ENCODE peak calls at places on chromosomes 3 and 15, in four cellular contexts. One of them, this sample, is unnamed.

GRCh38 chr3:189685854-189686253 is 54.7 kb downstream of the TP63 start:
- DNase-seq in fibroblast of lung: peak; percentile 87
- DNase-seq in small intestine: no peak
- DNase-seq in H9: no peak
- DNase-seq in this sample: no peak

GRCh38 chr3:53156368-53156834 is 4.6 kb upstream of the PRKCD start:
- DNase-seq in H9: peak; percentile 56
- DNase-seq in small intestine: peak; percentile 73
- DNase-seq in fibroblast of lung: peak; percentile 16
- DNase-seq in this sample: peak; percentile 34

GRCh38 chr3:195236801-195237570 is 34.0 kb downstream of the XXYLT1 start:
- DNase-seq in H9: no peak
- DNase-seq in small intestine: no peak
- DNase-seq in fibroblast of lung: no peak
- DNase-seq in this sample: no peak

GRCh38 chr3:101531473-101532086 is 18.6 kb upstream of the SENP7 start:
- DNase-seq in small intestine: no peak
- DNase-seq in fibroblast of lung: no peak
- DNase-seq in H9: no peak
- DNase-seq in this sample: no peak

GRCh38 chr3:33865133-33865532 is 66.7 kb downstream of the PDCD6IP start:
- DNase-seq in small intestine: no peak
- DNase-seq in H9: no peak
- DNase-seq in fibroblast of lung: no peak
- DNase-seq in this sample: no peak

GRCh38 chr3:69161587-69162196 is 39.3 kb upstream of the LMOD3 start:
- DNase-seq in small intestine: peak; percentile 56
- DNase-seq in H9: no peak
- DNase-seq in fibroblast of lung: peak; percentile 29
- DNase-seq in this sample: no peak

GRCh38 chr3:117622130-117622841 is 912.7 kb downstream of the TUSC7 start:
- DNase-seq in small intestine: no peak
- DNase-seq in fibroblast of lung: peak; percentile 93
- DNase-seq in H9: no peak
- DNase-seq in this sample: no peak

GRCh38 chr3:11434017-11434526 is 161.9 kb downstream of the ATG7 start:
- DNase-seq in H9: no peak
- DNase-seq in fibroblast of lung: peak; percentile 28
- DNase-seq in small intestine: no peak
- DNase-seq in this sample: no peak

GRCh38 chr3:195911946-195912270 is 3.6 kb upstream of the TNK2 start:
- DNase-seq in small intestine: no peak
- DNase-seq in fibroblast of lung: no peak
- DNase-seq in H9: peak; percentile 45
- DNase-seq in this sample: no peak

GRCh38 chr3:12445523-12446240 is 38.6 kb upstream of the TSEN2 start:
- DNase-seq in fibroblast of lung: no peak
- DNase-seq in small intestine: no peak
- DNase-seq in H9: no peak
- DNase-seq in this sample: no peak

GRCh38 chr15:74406992-74407705 is 26.6 kb downstream of the SEMA7A start:
- DNase-seq in fibroblast of lung: peak; percentile 97
- DNase-seq in H9: no peak
- DNase-seq in small intestine: no peak
- DNase-seq in this sample: no peak

GRCh38 chr3:142947352-142947751 is 16.1 kb downstream of the PAQR9 start:
- DNase-seq in fibroblast of lung: no peak
- DNase-seq in small intestine: no peak
- DNase-seq in H9: peak; percentile 56
- DNase-seq in this sample: no peak

GRCh38 chr3:79947469-79947868 is 179.7 kb upstream of the ROBO1 start:
- DNase-seq in small intestine: no peak
- DNase-seq in fibroblast of lung: peak; percentile 28
- DNase-seq in H9: no peak
- DNase-seq in this sample: no peak

GRCh38 chr3:78737988-78738387 is 1029.8 kb downstream of the ROBO1 start:
- DNase-seq in fibroblast of lung: peak; percentile 22
- DNase-seq in small intestine: no peak
- DNase-seq in H9: no peak
- DNase-seq in this sample: no peak

GRCh38 chr3:196419386-196419785 is 12.8 kb downstream of the UBXN7 start:
- DNase-seq in H9: no peak
- DNase-seq in fibroblast of lung: no peak
- DNase-seq in small intestine: no peak
- DNase-seq in this sample: no peak

GRCh38 chr15:67196672-67197363 is 57.6 kb downstream of the AAGAB start:
- DNase-seq in fibroblast of lung: peak; percentile 96
- DNase-seq in H9: no peak
- DNase-seq in small intestine: peak; percentile 86
- DNase-seq in this sample: no peak

GRCh38 chr15:28783466-28783865 is 65.0 kb downstream of the GOLGA6L7 start:
- DNase-seq in H9: no peak
- DNase-seq in fibroblast of lung: no peak
- DNase-seq in small intestine: no peak
- DNase-seq in this sample: no peak

GRCh38 chr3:126340596-126340942 is 16.6 kb downstream of the KLF15 start:
- DNase-seq in fibroblast of lung: no peak
- DNase-seq in small intestine: no peak
- DNase-seq in H9: no peak
- DNase-seq in this sample: no peak

GRCh38 chr15:74790080-74790916 is 8.4 kb downstream of the CSK start:
- DNase-seq in small intestine: peak; percentile 28
- DNase-seq in fibroblast of lung: peak; percentile 94
- DNase-seq in H9: no peak
- DNase-seq in this sample: peak; percentile 64

GRCh38 chr3:78872195-78872594 is 895.6 kb downstream of the ROBO1 start:
- DNase-seq in H9: no peak
- DNase-seq in fibroblast of lung: peak; percentile 68
- DNase-seq in small intestine: no peak
- DNase-seq in this sample: no peak

GRCh38 chr3:138786788-138787276 is 47.9 kb downstream of the PIK3CB start:
- DNase-seq in small intestine: no peak
- DNase-seq in H9: no peak
- DNase-seq in fibroblast of lung: peak; percentile 64
- DNase-seq in this sample: no peak

GRCh38 chr3:178320481-178321352 is 215.5 kb upstream of the KCNMB2 start:
- DNase-seq in small intestine: peak; percentile 89
- DNase-seq in fibroblast of lung: peak; percentile 86
- DNase-seq in H9: no peak
- DNase-seq in this sample: no peak

GRCh38 chr15:25690673-25691543 is 172.2 kb downstream of the ATP10A start:
- DNase-seq in small intestine: no peak
- DNase-seq in H9: no peak
- DNase-seq in fibroblast of lung: peak; percentile 88
- DNase-seq in this sample: no peak

GRCh38 chr15:98812711-98813441 is 164.5 kb downstream of the IGF1R start:
- DNase-seq in fibroblast of lung: no peak
- DNase-seq in H9: no peak
- DNase-seq in small intestine: no peak
- DNase-seq in this sample: no peak

GRCh38 chr3:124282751-124283643 is 291.1 kb upstream of the ROPN1 start:
- DNase-seq in H9: no peak
- DNase-seq in small intestine: no peak
- DNase-seq in fibroblast of lung: peak; percentile 85
- DNase-seq in this sample: no peak

GRCh38 chr15:84818221-84819131 is 1.3 kb downstream of the ALPK3 start:
- DNase-seq in small intestine: no peak
- DNase-seq in H9: peak; percentile 75
- DNase-seq in fibroblast of lung: peak; percentile 39
- DNase-seq in this sample: peak; percentile 53

GRCh38 chr3:120102674-120103073 is 8.4 kb upstream of the GSK3B start:
- DNase-seq in H9: no peak
- DNase-seq in fibroblast of lung: peak; percentile 23
- DNase-seq in small intestine: no peak
- DNase-seq in this sample: peak; percentile 48

GRCh38 chr3:138450181-138450580 is 15.8 kb downstream of the ESYT3 start:
- DNase-seq in small intestine: no peak
- DNase-seq in fibroblast of lung: no peak
- DNase-seq in H9: no peak
- DNase-seq in this sample: no peak

GRCh38 chr15:69098688-69099087 is 61.7 kb upstream of the GLCE start:
- DNase-seq in small intestine: no peak
- DNase-seq in fibroblast of lung: no peak
- DNase-seq in H9: no peak
- DNase-seq in this sample: no peak

GRCh38 chr15:69096197-69096596 is 64.2 kb upstream of the GLCE start:
- DNase-seq in H9: no peak
- DNase-seq in fibroblast of lung: no peak
- DNase-seq in small intestine: no peak
- DNase-seq in this sample: no peak

GRCh38 chr15:69100821-69101220 is 59.6 kb upstream of the GLCE start:
- DNase-seq in fibroblast of lung: no peak
- DNase-seq in H9: no peak
- DNase-seq in small intestine: no peak
- DNase-seq in this sample: no peak

GRCh38 chr15:69104050-69104750 is 56.2 kb upstream of the GLCE start:
- DNase-seq in small intestine: peak; percentile 4
- DNase-seq in H9: no peak
- DNase-seq in fibroblast of lung: no peak
- DNase-seq in this sample: no peak

GRCh38 chr15:69099976-69100375 is 60.5 kb upstream of the GLCE start:
- DNase-seq in small intestine: no peak
- DNase-seq in H9: no peak
- DNase-seq in fibroblast of lung: no peak
- DNase-seq in this sample: no peak
- H3K27me3 ChIP-seq in small intestine: no peaks in the 10 kb centered on the region
- H3K27me3 ChIP-seq in H9: no peaks in the 10 kb centered on the region
- H3K27me3 ChIP-seq in fibroblast of lung: peaks cover 30% of the 10 kb centered on the region
- H3K27me3 ChIP-seq in this sample: no peaks in the 10 kb centered on the region

GRCh38 chr3:194079702-194080172 is 56.2 kb upstream of the HES1 start:
- DNase-seq in fibroblast of lung: no peak
- DNase-seq in H9: no peak
- DNase-seq in small intestine: no peak
- DNase-seq in this sample: no peak
- H3K27me3 ChIP-seq in fibroblast of lung: peaks cover 15% of the 10 kb centered on the region
- H3K27me3 ChIP-seq in H9: no peaks in the 10 kb centered on the region
- H3K27me3 ChIP-seq in small intestine: no peaks in the 10 kb centered on the region
- H3K27me3 ChIP-seq in this sample: no peaks in the 10 kb centered on the region

GRCh38 chr15:90322531-90322930 is 29.6 kb upstream of the ZNF774 start:
- DNase-seq in H9: no peak
- DNase-seq in fibroblast of lung: peak; percentile 43
- DNase-seq in small intestine: no peak
- DNase-seq in this sample: no peak
- H3K27me3 ChIP-seq in H9: no peaks in the 10 kb centered on the region
- H3K27me3 ChIP-seq in fibroblast of lung: no peaks in the 10 kb centered on the region
- H3K27me3 ChIP-seq in small intestine: no peaks in the 10 kb centered on the region
- H3K27me3 ChIP-seq in this sample: no peaks in the 10 kb centered on the region

DNA sequence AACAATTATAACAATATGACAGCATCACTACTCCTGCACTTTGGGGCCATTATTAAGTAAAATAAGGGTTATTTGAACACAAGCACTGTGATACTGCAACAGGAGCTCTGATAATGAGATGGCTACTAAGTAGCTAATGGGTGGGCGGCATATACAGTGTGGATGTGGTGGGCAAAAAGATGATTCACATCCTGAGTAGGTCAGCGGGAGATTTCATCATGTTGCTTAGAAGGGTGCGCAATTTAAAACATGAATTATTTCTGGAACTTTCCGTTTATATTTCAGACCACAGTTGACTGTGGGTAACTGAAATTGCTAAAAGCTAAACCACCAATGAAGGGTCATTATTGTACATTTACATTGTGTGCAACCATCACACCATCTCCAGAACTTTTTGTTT is 42.3 kb downstream of the FBXO22 start:
- DNase-seq in small intestine: no peak
- DNase-seq in H9: no peak
- DNase-seq in fibroblast of lung: peak; percentile 85
- DNase-seq in this sample: no peak
- H3K27me3 ChIP-seq in small intestine: no peaks in the 10 kb centered on the region
- H3K27me3 ChIP-seq in H9: no peaks in the 10 kb centered on the region
- H3K27me3 ChIP-seq in fibroblast of lung: no peaks in the 10 kb centered on the region
- H3K27me3 ChIP-seq in this sample: no peaks in the 10 kb centered on the region

GRCh38 chr3:133694288-133695268 is 32.8 kb upstream of the TOPBP1 start:
- DNase-seq in fibroblast of lung: no peak
- DNase-seq in H9: no peak
- DNase-seq in small intestine: no peak
- DNase-seq in this sample: no peak
- H3K27me3 ChIP-seq in fibroblast of lung: no peaks in the 10 kb centered on the region
- H3K27me3 ChIP-seq in H9: no peaks in the 10 kb centered on the region
- H3K27me3 ChIP-seq in small intestine: no peaks in the 10 kb centered on the region
- H3K27me3 ChIP-seq in this sample: no peaks in the 10 kb centered on the region

GRCh38 chr15:34993877-34994276 is 5.8 kb upstream of the ZNF770 start:
- DNase-seq in small intestine: no peak
- DNase-seq in H9: no peak
- DNase-seq in fibroblast of lung: no peak
- DNase-seq in this sample: no peak
- H3K27me3 ChIP-seq in small intestine: no peaks in the 10 kb centered on the region
- H3K27me3 ChIP-seq in H9: no peaks in the 10 kb centered on the region
- H3K27me3 ChIP-seq in fibroblast of lung: no peaks in the 10 kb centered on the region
- H3K27me3 ChIP-seq in this sample: no peaks in the 10 kb centered on the region

GRCh38 chr3:183181606-183182005 is 19.1 kb upstream of the LAMP3 start:
- DNase-seq in small intestine: no peak
- DNase-seq in fibroblast of lung: no peak
- DNase-seq in H9: no peak
- DNase-seq in this sample: no peak
- H3K27me3 ChIP-seq in small intestine: no peaks in the 10 kb centered on the region
- H3K27me3 ChIP-seq in fibroblast of lung: peaks cover 9% of the 10 kb centered on the region
- H3K27me3 ChIP-seq in H9: peaks cover 6% of the 10 kb centered on the region
- H3K27me3 ChIP-seq in this sample: peaks cover 15% of the 10 kb centered on the region

GRCh38 chr15:59841036-59841435 is 151.9 kb upstream of the BNIP2 start:
- DNase-seq in H9: no peak
- DNase-seq in small intestine: no peak
- DNase-seq in fibroblast of lung: no peak
- DNase-seq in this sample: no peak
- H3K27me3 ChIP-seq in H9: no peaks in the 10 kb centered on the region
- H3K27me3 ChIP-seq in small intestine: no peaks in the 10 kb centered on the region
- H3K27me3 ChIP-seq in fibroblast of lung: no peaks in the 10 kb centered on the region
- H3K27me3 ChIP-seq in this sample: no peaks in the 10 kb centered on the region

GRCh38 chr3:72081456-72081855 is 296.5 kb upstream of the PROK2 start:
- DNase-seq in fibroblast of lung: no peak
- DNase-seq in H9: no peak
- DNase-seq in small intestine: no peak
- DNase-seq in this sample: no peak
- H3K27me3 ChIP-seq in fibroblast of lung: no peaks in the 10 kb centered on the region
- H3K27me3 ChIP-seq in H9: no peaks in the 10 kb centered on the region
- H3K27me3 ChIP-seq in small intestine: no peaks in the 10 kb centered on the region
- H3K27me3 ChIP-seq in this sample: no peaks in the 10 kb centered on the region